ENCODE peak calls at places on chromosome 9, in ten cellular contexts. C is NCI-H69; U is lower leg skin; V is activated CD8-positive, alpha-beta memory T cell treated with anti-CD3 and anti-CD28 coated beads, Interleukin-2, amount 50 U/mL, for 48 hours; X is MG63; O is right cardiac atrium; G is neuronal stem cell; D is mucosa of gallbladder; Z is NCI-H526 treated with DMSO at 0.1 percent for 48 hours; T is stimulated activated CD4-positive, alpha-beta T cell treated with anti-CD3 and anti-CD28 coated beads, Interleukin-1b, Interleukin-23, amount 100 ng/mL, for 24 hours. B is an unnamed sample.

GRCh38 chr9:76658510-76659231 is 105.6 kb upstream of the PCA3 start:
- DNase-seq in V (no peak), O (no peak), U (no peak), Z (no peak), G (no peak), C (peak), D (no peak), T (no peak), X (no peak), B (no peak)

GRCh38 chr9:133877967-133878366 is 114.2 kb downstream of the VAV2 start:
- DNase-seq in U (no peak), T (no peak), Z (no peak), X (no peak), O (no peak), C (no peak), G (no peak), V (no peak), D (no peak), B (no peak)

GRCh38 chr9:121599186-121599871 is 52.1 kb upstream of the DAB2IP start:
- DNase-seq in Z (no peak), O (peak), T (no peak), U (no peak), C (peak), D (peak), G (peak), X (peak), V (no peak), B (peak)

GRCh38 chr9:96751815-96752214 is 26.1 kb downstream of the ZNF510 start:
- DNase-seq in T (no peak), D (no peak), O (no peak), C (no peak), U (no peak), Z (no peak), X (no peak), G (no peak), V (no peak), B (no peak)

GRCh38 chr9:121156263-121156731 is 45.4 kb downstream of the RAB14 start:
- DNase-seq in G (no peak), X (peak), C (no peak), D (no peak), T (no peak), U (peak), Z (peak), O (no peak), V (no peak), B (no peak)

GRCh38 chr9:121822093-121823085 is 171.0 kb downstream of the DAB2IP start:
- DNase-seq in V (no peak), U (no peak), O (no peak), D (no peak), G (no peak), Z (no peak), C (peak), T (no peak), X (no peak), B (peak)

GRCh38 chr9:26502311-26502710 is 390.3 kb downstream of the CAAP1 start:
- DNase-seq in Z (no peak), O (no peak), D (no peak), U (no peak), V (no peak), X (no peak), G (no peak), T (no peak), C (peak), B (peak)

GRCh38 chr9:80644044-80644443 is 1045.3 kb downstream of the TLE1 start:
- DNase-seq in C (peak), Z (no peak), D (no peak), X (no peak), U (no peak), O (no peak), G (no peak), V (no peak), T (no peak), B (no peak)

GRCh38 chr9:120915854-120916495 is 10.6 kb downstream of the TRAF1 start:
- DNase-seq in V (no peak), C (peak), Z (no peak), U (no peak), G (no peak), D (no peak), O (no peak), T (no peak), X (no peak), B (no peak)

B was measured in ecto neural progenitor cell.